ENCODE peak calls at places on chromosome 19, in ten cellular contexts. H, O, Z, G, C, X, V, I, S and L are unnamed samples.
A peak's percentile ranks its signal among the peaks of the same experiment; 100 is the strongest.

GRCh38 chr19:2962018-2962670 is 15.2 kb upstream of the TLE6 start:
- DNase-seq in Z (peak; percentile 68), C (peak; percentile 65), G (peak; percentile 95), X (peak; percentile 26), S (peak; percentile 77), H (no peak), I (peak; percentile 46), V (peak; percentile 80), O (no peak), L (peak; percentile 76)

GRCh38 chr19:41339936-41340335 is 13.8 kb downstream of the TGFB1 start:
- DNase-seq in H (no peak), V (no peak), O (no peak), I (no peak), C (peak; percentile 69), G (no peak), S (no peak), Z (no peak), X (no peak), L (no peak)

GRCh38 chr19:42038675-42039074 is 31.3 kb downstream of the GRIK5 start:
- DNase-seq in O (no peak), S (no peak), C (no peak), H (no peak), G (no peak), I (no peak), Z (no peak), X (no peak), V (no peak), L (no peak)

GRCh38 chr19:30254214-30254613 is 118.0 kb upstream of the ZNF536 start:
- DNase-seq in H (no peak), G (no peak), X (no peak), S (no peak), C (no peak), I (no peak), Z (no peak), V (no peak), O (no peak), L (no peak)

GRCh38 chr19:3547301-3547731 is 8.3 kb downstream of the TEKTIP1 start:
- DNase-seq in V (peak; percentile 68), Z (no peak), I (no peak), H (no peak), S (peak; percentile 18), C (no peak), G (peak; percentile 27), X (no peak), O (no peak), L (no peak)

GRCh38 chr19:50500060-50500752 is 10.8 kb downstream of the JOSD2 start:
- DNase-seq in X (no peak), G (peak; percentile 69), H (no peak), C (no peak), V (peak; percentile 55), Z (peak; percentile 40), S (no peak), O (no peak), I (no peak), L (peak; percentile 77)

GRCh38 chr19:6362351-6362801 is 1.0 kb downstream of the CLPP start:
- DNase-seq in G (no peak), Z (no peak), V (no peak), C (no peak), H (no peak), S (no peak), X (peak; percentile 32), O (no peak), I (no peak), L (peak; percentile 18)

GRCh38 chr19:7685546-7686445 is 5.2 kb downstream of the TRAPPC5 start:
- DNase-seq in C (no peak), X (no peak), S (no peak), O (no peak), G (no peak), V (peak; percentile 42), I (no peak), H (no peak), Z (no peak), L (no peak)

GRCh38 chr19:55032170-55032569 is 5.9 kb downstream of the GP6 start:
- DNase-seq in G (no peak), C (no peak), S (no peak), O (no peak), X (no peak), V (no peak), H (no peak), I (no peak), Z (no peak), L (no peak)

GRCh38 chr19:56403261-56403660 is 871 bp upstream of the ZNF583 start:
- DNase-seq in V (no peak), Z (no peak), S (no peak), C (no peak), G (peak; percentile 16), X (no peak), I (no peak), H (no peak), O (no peak), L (no peak)

GRCh38 chr19:14949876-14950275 is 8.6 kb downstream of the OR7C2 start:
- DNase-seq in S (no peak), Z (no peak), H (no peak), X (no peak), G (no peak), I (no peak), C (no peak), O (no peak), V (no peak), L (no peak)

GRCh38 chr19:33301011-33301899 is 1.1 kb downstream of the CEBPA start:
- DNase-seq in X (no peak), H (no peak), G (peak; percentile 59), C (no peak), O (no peak), Z (peak; percentile 30), S (no peak), V (peak; percentile 40), I (no peak), L (peak; percentile 39)

GRCh38 chr19:41785653-41786052 is 10.7 kb upstream of the CEACAM3 start:
- DNase-seq in H (no peak), O (peak; percentile 33), G (peak; percentile 76), I (peak; percentile 76), Z (peak; percentile 91), V (peak; percentile 88), C (peak; percentile 58), X (peak; percentile 55), S (peak; percentile 66), L (peak; percentile 82)

GRCh38 chr19:29583196-29584006 is 22.7 kb upstream of the POP4 start:
- DNase-seq in O (no peak), C (peak; percentile 73), H (no peak), I (peak; percentile 23), S (no peak), Z (no peak), G (no peak), V (no peak), X (no peak), L (no peak)

GRCh38 chr19:41871573-41872383 is 5.3 kb upstream of the CD79A start:
- DNase-seq in O (no peak), Z (peak; percentile 95), H (no peak), I (no peak), X (peak; percentile 34), S (peak; percentile 73), G (no peak), C (no peak), V (no peak), L (peak; percentile 77)

GRCh38 chr19:1101337-1101698 is 2.5 kb upstream of the GPX4 start:
- DNase-seq in X (no peak), G (no peak), H (no peak), Z (peak; percentile 57), C (no peak), I (no peak), O (no peak), S (no peak), V (no peak), L (no peak)

GRCh38 chr19:18521692-18522123 is at the start of gene ELL:
- DNase-seq in C (no peak), Z (no peak), O (no peak), I (no peak), G (no peak), S (no peak), V (no peak), X (no peak), H (no peak), L (no peak)

GRCh38 chr19:54152878-54153524 is 6.5 kb downstream of the LENG1 start:
- DNase-seq in I (no peak), Z (no peak), C (no peak), V (no peak), S (no peak), X (no peak), G (no peak), H (no peak), O (no peak), L (no peak)

GRCh38 chr19:33373701-33374405 is at the start of gene CEBPG:
- DNase-seq in H (no peak), C (peak; percentile 49), G (peak; percentile 73), O (no peak), S (no peak), X (peak; percentile 45), V (peak; percentile 78), I (peak; percentile 36), Z (peak; percentile 57), L (peak; percentile 87)

GRCh38 chr19:10544753-10545251 is 1.1 kb downstream of the ATG4D start:
- DNase-seq in I (no peak), Z (peak; percentile 58), V (no peak), O (no peak), C (no peak), X (no peak), S (no peak), H (no peak), G (peak; percentile 33), L (peak; percentile 36)

GRCh38 chr19:6769006-6769637 is 1.9 kb upstream of the SH2D3A start:
- DNase-seq in G (peak; percentile 64), V (peak; percentile 45), H (no peak), S (no peak), X (no peak), Z (peak; percentile 29), C (no peak), O (no peak), I (no peak), L (peak; percentile 30)

GRCh38 chr19:42132851-42133528 is 744 bp upstream of the POU2F2 start:
- DNase-seq in G (peak; percentile 87), X (peak; percentile 74), V (peak; percentile 97), S (peak; percentile 88), C (peak; percentile 49), I (peak; percentile 63), H (no peak), O (peak; percentile 78), Z (peak; percentile 64), L (peak; percentile 89)

GRCh38 chr19:2524840-2525723 is 49.2 kb downstream of the GADD45B start:
- DNase-seq in S (no peak), V (peak; percentile 56), Z (peak; percentile 94), H (no peak), I (no peak), O (no peak), G (no peak), C (peak; percentile 87), X (no peak), L (no peak)

GRCh38 chr19:41308450-41309224 is 1.3 kb upstream of the CCDC97 start:
- DNase-seq in S (peak; percentile 87), Z (peak; percentile 78), C (peak; percentile 86), V (peak; percentile 85), G (peak; percentile 87), I (peak; percentile 75), O (peak; percentile 78), H (no peak), X (peak; percentile 90), L (peak; percentile 83)

GRCh38 chr19:6519289-6519688 is 11.5 kb upstream of the TNFSF9 start:
- DNase-seq in V (no peak), H (peak; percentile 26), I (no peak), S (no peak), O (no peak), G (no peak), Z (no peak), X (no peak), C (peak; percentile 61), L (peak; percentile 40)

GRCh38 chr19:17021793-17022590 is 4.6 kb downstream of the CPAMD8 start:
- DNase-seq in C (peak; percentile 24), G (no peak), X (no peak), I (no peak), H (no peak), O (no peak), Z (peak; percentile 95), S (no peak), V (no peak), L (no peak)

GRCh38 chr19:55676889-55677505 is 2.0 kb downstream of the EPN1 start:
- DNase-seq in H (no peak), Z (no peak), X (no peak), G (no peak), O (no peak), C (no peak), V (no peak), I (no peak), S (no peak), L (no peak)

GRCh38 chr19:33524024-33524664 is 2.6 kb upstream of the PEPD start:
- DNase-seq in S (no peak), I (no peak), O (no peak), G (no peak), Z (no peak), C (peak; percentile 37), V (no peak), X (no peak), H (no peak), L (no peak)